ENCODE peak calls at places on chromosomes 5 and 9, in nine cellular contexts. B is heart left ventricle, F is HCT116, S is ovary, D is IMR-90, N is prostate gland, G is A549, A is body of pancreas, V is right lobe of liver. H is an unnamed sample.
A peak's percentile ranks its signal among the peaks of the same experiment; 100 is the strongest.

GRCh38 chr5:37112383-37112991 is 136.7 kb downstream of the CPLANE1 start:
- DNase-seq in B (no peak), D (peak; percentile 7), G (no peak), A (no peak), F (no peak), V (no peak), S (no peak), N (no peak), H (peak; percentile 44)

GRCh38 chr5:120457839-120458507 is 6.1 kb upstream of the PRR16 start:
- DNase-seq in B (peak; percentile 88), S (peak; percentile 60), N (peak; percentile 62), F (peak; percentile 59), G (peak; percentile 63), A (peak; percentile 89), D (peak; percentile 29), V (peak; percentile 84), H (peak; percentile 58)

GRCh38 chr5:158205992-158206391 is 347.0 kb upstream of the CLINT1 start:
- DNase-seq in B (no peak), D (no peak), S (no peak), V (no peak), N (no peak), G (no peak), F (no peak), A (no peak), H (no peak)

GRCh38 chr9:98552306-98552705 is 156.4 kb downstream of the GABBR2 start:
- DNase-seq in A (no peak), N (no peak), V (no peak), F (no peak), G (no peak), D (peak; percentile 75), B (no peak), S (no peak), H (no peak)

GRCh38 chr5:66255702-66256101 is 111.6 kb downstream of the SREK1 start:
- DNase-seq in A (no peak), D (no peak), N (no peak), F (no peak), V (no peak), S (no peak), B (no peak), G (no peak), H (peak; percentile 5)

GRCh38 chr5:140118294-140118936 is 4.5 kb downstream of the PURA start:
- DNase-seq in V (no peak), N (no peak), B (no peak), A (no peak), G (peak; percentile 40), D (peak; percentile 17), F (no peak), S (no peak), H (no peak)

GRCh38 chr9:131799177-131799823 is 59.4 kb upstream of the RAPGEF1 start:
- DNase-seq in G (peak; percentile 43), S (peak; percentile 54), A (peak; percentile 38), N (peak; percentile 17), D (peak; percentile 34), B (peak; percentile 64), V (no peak), F (peak; percentile 10), H (peak; percentile 52)

GRCh38 chr9:135220601-135221575 is 133.4 kb downstream of the OLFM1 start:
- DNase-seq in V (peak; percentile 32), N (no peak), G (no peak), D (no peak), F (no peak), B (peak; percentile 20), S (peak; percentile 27), A (peak; percentile 10), H (no peak)

GRCh38 chr9:130946778-130947617 is 8.0 kb upstream of the FIBCD1 start:
- DNase-seq in D (no peak), N (no peak), V (no peak), G (peak; percentile 67), A (no peak), F (peak; percentile 43), S (no peak), B (no peak), H (no peak)

GRCh38 chr5:60333103-60333502 is 366.9 kb downstream of the DEPDC1B start:
- DNase-seq in B (no peak), V (no peak), N (no peak), A (no peak), S (no peak), D (peak; percentile 31), G (no peak), F (no peak), H (no peak)

GRCh38 chr9:106846847-106847246 is 16.1 kb upstream of the ZNF462 start:
- DNase-seq in B (no peak), V (no peak), S (no peak), N (no peak), F (no peak), G (no peak), D (peak; percentile 34), A (no peak), H (no peak)

GRCh38 chr5:103847060-103847459 is 284.5 kb upstream of the NUDT12 start:
- DNase-seq in N (no peak), F (no peak), G (peak; percentile 35), A (no peak), D (peak; percentile 65), V (no peak), B (no peak), S (no peak), H (no peak)

GRCh38 chr9:72383978-72384709 is 19.1 kb upstream of the ZFAND5 start:
- DNase-seq in V (no peak), S (no peak), D (peak; percentile 94), F (no peak), A (no peak), G (peak; percentile 22), B (no peak), N (no peak), H (no peak)

GRCh38 chr5:76601470-76601869 is 21.7 kb downstream of the F2RL2 start:
- DNase-seq in B (no peak), G (peak; percentile 75), A (peak; percentile 19), S (no peak), N (peak; percentile 24), F (peak; percentile 48), D (peak; percentile 80), V (no peak), H (peak; percentile 61)

GRCh38 chr5:151570512-151571269 is 20.4 kb downstream of the FAT2 start:
- DNase-seq in F (peak; percentile 45), S (no peak), N (peak; percentile 71), G (no peak), V (no peak), A (peak; percentile 27), B (no peak), D (no peak), H (no peak)

GRCh38 chr5:151569132-151570046 is 21.7 kb downstream of the FAT2 start:
- DNase-seq in A (no peak), F (no peak), B (peak; percentile 44), D (no peak), G (no peak), N (no peak), V (no peak), S (no peak), H (no peak)

GRCh38 chr5:151571270-151572173 is 19.6 kb downstream of the FAT2 start:
- DNase-seq in D (no peak), S (no peak), V (no peak), F (no peak), A (no peak), G (no peak), B (no peak), N (peak; percentile 35), H (no peak)

GRCh38 chr5:151568036-151568435 is 23.1 kb downstream of the FAT2 start:
- DNase-seq in F (no peak), G (no peak), V (no peak), A (no peak), B (no peak), S (no peak), N (no peak), D (no peak), H (no peak)

DNA sequence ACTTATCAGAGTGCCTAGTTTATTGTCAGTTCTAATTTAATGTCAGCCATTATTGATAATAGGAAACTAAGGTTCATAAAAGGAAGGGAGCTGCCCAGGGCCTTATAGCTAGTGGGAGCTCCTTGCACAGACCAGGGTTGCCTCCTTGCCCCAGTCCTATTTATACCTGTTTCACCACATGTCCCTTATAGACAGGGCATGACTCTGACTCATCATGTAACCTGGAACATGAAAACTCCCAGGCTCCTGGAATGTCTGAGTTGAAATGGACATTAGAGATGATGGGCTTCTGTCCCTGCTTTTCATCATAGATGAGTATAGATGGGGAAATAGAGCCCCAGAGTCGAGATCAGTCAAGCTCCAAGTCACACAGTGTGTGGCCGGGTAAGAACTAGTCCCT is 21.1 kb downstream of the FAT2 start:
- DNase-seq in B (no peak), S (no peak), A (no peak), V (no peak), D (no peak), N (no peak), F (peak; percentile 18), G (no peak), H (no peak)
- H3K4me3 ChIP-seq in B (no peak overlapping the region), S (no peak overlapping the region), A (no peak overlapping the region), V (no peak overlapping the region), D (no peak overlapping the region), N (no peak overlapping the region), F (no peak overlapping the region), G (no peak overlapping the region), H (no peak overlapping the region)

GRCh38 chr5:1801061-1801953 is at the start of gene NDUFS6:
- DNase-seq in F (no peak), V (peak; percentile 88), B (peak; percentile 89), G (peak; percentile 81), S (peak; percentile 86), A (peak; percentile 83), D (peak; percentile 55), N (peak; percentile 42), H (peak; percentile 86)
- TF ChIP-seq POLR2A in F (peak; percentile 69), V (no peak), B (no peak), G (peak; percentile 84), S (no peak), A (no peak), D (no peak), N (peak; percentile 31), H (peak; percentile 89)

GRCh38 chr9:133842174-133842573 is 104.0 kb upstream of the SARDH start:
- DNase-seq in B (no peak), G (no peak), S (no peak), A (no peak), D (no peak), F (no peak), V (no peak), N (no peak), H (no peak)
- H3K4me3 ChIP-seq in B (no peak overlapping the region), G (no peak overlapping the region), S (no peak overlapping the region), A (no peak overlapping the region), D (no peak overlapping the region), F (no peak overlapping the region), V (no peak overlapping the region), N (no peak overlapping the region), H (no peak overlapping the region)

DNA sequence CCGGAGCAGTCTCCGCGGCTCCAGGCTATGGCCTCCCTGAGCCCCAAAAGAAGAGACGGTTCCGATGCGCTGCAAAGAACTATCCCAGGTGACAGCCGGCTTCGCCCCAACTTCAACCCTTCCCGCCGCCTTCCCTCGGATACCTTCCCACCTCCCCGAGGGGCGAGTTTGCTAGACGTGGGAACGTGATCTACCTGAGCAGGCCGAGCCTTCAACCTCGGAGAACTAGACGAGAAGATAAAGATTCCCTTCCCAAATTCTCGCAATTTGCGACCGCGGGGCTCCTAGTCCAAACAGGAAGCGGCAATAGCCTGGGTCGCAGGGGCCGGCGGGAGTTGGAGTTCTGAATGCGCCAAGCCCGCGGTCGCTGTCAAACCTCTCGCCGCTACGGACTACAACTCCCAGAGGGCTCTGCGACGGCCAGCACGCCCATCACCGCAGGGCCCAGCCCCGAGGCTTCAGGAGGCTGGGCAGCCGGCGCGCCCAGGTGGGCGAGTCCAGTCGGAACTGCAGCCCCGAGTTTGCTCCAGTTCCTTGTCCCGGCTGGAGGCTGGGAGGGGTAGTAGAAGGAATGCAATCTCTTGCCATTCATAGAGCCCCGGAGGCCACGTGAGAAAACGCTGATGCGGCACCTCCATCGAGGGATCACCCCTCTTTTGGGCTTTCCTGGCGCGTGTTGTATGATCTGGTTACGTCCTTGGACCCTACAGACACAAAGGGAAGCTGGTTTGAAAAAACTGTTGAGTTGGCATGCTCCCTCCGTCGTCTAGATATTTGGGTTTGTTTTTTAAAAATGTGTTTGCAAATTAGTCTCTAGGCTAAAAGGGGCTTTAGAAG is at the start of gene SLC38A9:
- DNase-seq in G (peak; percentile 93), A (peak; percentile 96), S (peak; percentile 97), N (peak; percentile 94), B (peak; percentile 97), V (peak; percentile 97), D (peak; percentile 91), F (peak; percentile 83), H (peak; percentile 95)
- TF ChIP-seq POLR2A in G (peak; percentile 85), A (peak; percentile 62), S (no peak), N (peak; percentile 40), B (no peak), V (peak; percentile 67), D (no peak), F (peak; percentile 89), H (peak; percentile 87)